ENCODE peak calls at places on chromosomes 1 and 21, in six cellular contexts. E is hepatocyte, O is AG10803, C is GM23338, R is tibial nerve, K is prostate gland. U is an unnamed sample.
A peak's percentile ranks its signal among the peaks of the same experiment; 100 is the strongest.

GRCh38 chr21:27258756-27259429 is 292.0 kb upstream of the ADAMTS5 start:
- DNase-seq in E (no peak), O (no peak), C (no peak), R (no peak), K (no peak), U (no peak)

GRCh38 chr1:87953732-87954344 is 625.2 kb downstream of the LMO4 start:
- DNase-seq in E (peak; percentile 74), O (peak; percentile 71), C (peak; percentile 80), R (peak; percentile 33), K (peak; percentile 57), U (peak; percentile 73)

GRCh38 chr21:29342394-29342957 is 43.8 kb downstream of the BACH1 start:
- DNase-seq in E (no peak), O (peak; percentile 92), C (no peak), R (peak; percentile 19), K (no peak), U (peak; percentile 39)

GRCh38 chr1:21280011-21280471 is 10.2 kb downstream of the ECE1 start:
- DNase-seq in E (no peak), O (peak; percentile 16), C (no peak), R (no peak), K (no peak), U (no peak)

GRCh38 chr21:45386728-45387371 is 18.1 kb upstream of the COL18A1 start:
- DNase-seq in E (peak; percentile 69), O (peak; percentile 90), C (no peak), R (no peak), K (no peak), U (peak; percentile 51)

GRCh38 chr1:229185913-229186312 is 85.0 kb upstream of the RAB4A start:
- DNase-seq in E (no peak), O (no peak), C (no peak), R (no peak), K (no peak), U (no peak)

GRCh38 chr1:169899519-169900217 is 6.0 kb upstream of the SCYL3 start:
- DNase-seq in E (no peak), O (no peak), C (no peak), R (no peak), K (no peak), U (no peak)

GRCh38 chr1:157272899-157273774 is 134.9 kb upstream of the ETV3 start:
- DNase-seq in E (peak; percentile 24), O (no peak), C (peak; percentile 4), R (no peak), K (no peak), U (no peak)

GRCh38 chr21:42595281-42596187 is 57.9 kb upstream of the PDE9A start:
- DNase-seq in E (no peak), O (no peak), C (no peak), R (no peak), K (no peak), U (no peak)

GRCh38 chr1:192587386-192588276 is 12.1 kb downstream of the RGS1 start:
- DNase-seq in E (no peak), O (no peak), C (no peak), R (no peak), K (no peak), U (no peak)

GRCh38 chr1:14853518-14853917 is 255.0 kb downstream of the KAZN start:
- DNase-seq in E (no peak), O (no peak), C (no peak), R (no peak), K (no peak), U (no peak)

GRCh38 chr1:226457307-226457712 is 49.4 kb upstream of the PARP1 start:
- DNase-seq in E (no peak), O (no peak), C (peak; percentile 93), R (no peak), K (no peak), U (no peak)

GRCh38 chr21:38740131-38740530 is 65.6 kb upstream of the ETS2 start:
- DNase-seq in E (no peak), O (no peak), C (no peak), R (no peak), K (no peak), U (no peak)

GRCh38 chr1:203771901-203772301 is 6.9 kb downstream of the LAX1 start:
- DNase-seq in E (peak; percentile 56), O (peak; percentile 20), C (no peak), R (no peak), K (no peak), U (no peak)

GRCh38 chr1:163295949-163296348 is 25.8 kb upstream of the NUF2 start:
- DNase-seq in E (no peak), O (no peak), C (no peak), R (no peak), K (no peak), U (no peak)

GRCh38 chr1:179817789-179818188 is 59.8 kb downstream of the TOR1AIP2 start:
- DNase-seq in E (no peak), O (peak; percentile 73), C (no peak), R (peak; percentile 61), K (no peak), U (peak; percentile 57)

GRCh38 chr1:39919545-39919944 is 17.8 kb upstream of the MYCL start:
- DNase-seq in E (peak; percentile 87), O (peak; percentile 53), C (peak; percentile 95), R (no peak), K (peak; percentile 58), U (peak; percentile 37)

GRCh38 chr1:147631839-147632238 is 38.5 kb downstream of the ACP6 start:
- DNase-seq in E (no peak), O (no peak), C (no peak), R (no peak), K (no peak), U (no peak)

GRCh38 chr1:147600119-147601111 is 59.1 kb downstream of the BCL9 start:
- DNase-seq in E (peak; percentile 57), O (peak; percentile 25), C (peak; percentile 23), R (no peak), K (no peak), U (no peak)

GRCh38 chr1:201140235-201140940 is 13.4 kb upstream of the ASCL5 start:
- DNase-seq in E (no peak), O (no peak), C (no peak), R (no peak), K (no peak), U (no peak)

GRCh38 chr1:91803847-91804545 is 82.0 kb downstream of the TGFBR3 start:
- DNase-seq in E (no peak), O (no peak), C (no peak), R (no peak), K (no peak), U (no peak)

GRCh38 chr1:176416777-176417176 is 46.2 kb upstream of the PAPPA2 start:
- DNase-seq in E (no peak), O (no peak), C (peak; percentile 44), R (no peak), K (no peak), U (no peak)

GRCh38 chr21:36608251-36608650 is 90.7 kb upstream of the SIM2 start:
- DNase-seq in E (no peak), O (no peak), C (no peak), R (no peak), K (no peak), U (no peak)

GRCh38 chr1:176795929-176796328 is 333.0 kb downstream of the PAPPA2 start:
- DNase-seq in E (no peak), O (no peak), C (no peak), R (no peak), K (no peak), U (no peak)

GRCh38 chr1:70486676-70487470 is 75.8 kb downstream of the CTH start:
- DNase-seq in E (peak; percentile 41), O (peak; percentile 91), C (no peak), R (no peak), K (no peak), U (peak; percentile 73)

GRCh38 chr1:89966666-89967065 is 28.2 kb upstream of the ZNF326 start:
- DNase-seq in E (no peak), O (no peak), C (no peak), R (no peak), K (no peak), U (no peak)

GRCh38 chr1:108708726-108709660 is 3.7 kb upstream of the FNDC7 start:
- DNase-seq in E (no peak), O (no peak), C (peak; percentile 80), R (no peak), K (no peak), U (no peak)

GRCh38 chr1:90357980-90358379 is 359.1 kb downstream of the BARHL2 start:
- DNase-seq in E (no peak), O (no peak), C (no peak), R (no peak), K (no peak), U (no peak)

GRCh38 chr1:58717979-58718378 is 18.1 kb upstream of the MYSM1 start:
- DNase-seq in E (no peak), O (no peak), C (no peak), R (no peak), K (no peak), U (no peak)

GRCh38 chr21:43352568-43353281 is 74.2 kb downstream of the SIK1 start:
- DNase-seq in E (no peak), O (peak; percentile 24), C (no peak), R (no peak), K (no peak), U (no peak)

GRCh38 chr1:160117709-160118183 is 2.2 kb downstream of the ATP1A2 start:
- DNase-seq in E (peak; percentile 65), O (peak; percentile 49), C (no peak), R (peak; percentile 41), K (no peak), U (no peak)

GRCh38 chr1:41025979-41026819 is 4.7 kb upstream of the SLFNL1 start:
- DNase-seq in E (no peak), O (no peak), C (no peak), R (no peak), K (no peak), U (no peak)

GRCh38 chr1:151611288-151611790 is 511 bp upstream of the SNX27 start:
- DNase-seq in E (peak; percentile 85), O (peak; percentile 83), C (no peak), R (no peak), K (peak; percentile 43), U (peak; percentile 37)

DNA sequence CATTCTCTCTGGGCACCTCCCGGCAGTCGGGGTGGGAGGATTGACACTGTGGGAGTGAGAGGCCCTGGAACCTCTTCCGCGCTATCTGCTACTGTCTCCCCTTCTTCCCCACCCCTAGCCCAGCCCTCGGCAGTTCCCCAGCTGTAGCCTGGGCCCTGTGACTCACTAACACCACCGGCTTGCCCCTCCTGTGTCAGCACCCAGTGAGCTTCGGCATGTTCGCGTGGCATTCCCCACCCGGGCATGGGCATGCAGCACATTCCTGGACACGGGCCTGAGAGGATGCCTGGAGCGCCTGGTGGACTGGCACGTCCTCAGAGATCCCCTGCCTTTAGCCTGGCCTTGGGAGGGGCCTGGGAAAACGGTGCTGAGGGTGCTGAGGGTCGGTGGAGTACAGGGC is 1.3 kb downstream of the CDK18 start:
- DNase-seq in E (peak; percentile 52), O (peak; percentile 39), C (no peak), R (no peak), K (peak; percentile 43), U (peak; percentile 59)
- H3K4me3 ChIP-seq in E (no peak overlapping the region), O (no peak overlapping the region), C (peak overlapping the region; percentile 96), R (peak overlapping the region; percentile 74), K (peak overlapping the region; percentile 49), U (peak overlapping the region; percentile 52)

GRCh38 chr1:110477445-110477957 is 26.6 kb downstream of the PROK1 start:
- DNase-seq in E (no peak), O (no peak), C (peak; percentile 50), R (no peak), K (no peak), U (no peak)
- TF ChIP-seq CTCF in E (peak; percentile 25), O (no peak), C (peak; percentile 56), R (no peak), K (peak; percentile 10), U (no peak)

GRCh38 chr1:37946703-37947360 is at the start of gene INPP5B:
- DNase-seq in E (peak; percentile 91), O (peak; percentile 93), C (peak; percentile 97), R (peak; percentile 81), K (peak; percentile 35), U (peak; percentile 90)
- H3K4me3 ChIP-seq in E (peak within 1 kb of the TSS; percentile 92), O (peak within 1 kb of the TSS; percentile 94), C (peak within 1 kb of the TSS; percentile 66), R (peak within 1 kb of the TSS; percentile 96), K (peak within 1 kb of the TSS; percentile 32), U (peak within 1 kb of the TSS; percentile 45)

GRCh38 chr1:111467805-111468716 is 5.7 kb upstream of the C1orf162 start:
- DNase-seq in E (no peak), O (no peak), C (no peak), R (no peak), K (no peak), U (no peak)
- TF ChIP-seq CTCF in E (no peak), O (no peak), C (peak; percentile 17), R (no peak), K (no peak), U (no peak)